ENCODE peak calls at places on chromosomes 11 and 22, in nine cellular contexts. L is effector memory CD8-positive, alpha-beta T cell; P is A549; D is fibroblast of the conjunctiva; S is nucleus accumbens; H is colonic mucosa; C is stimulated activated CD4-positive, alpha-beta T cell treated with anti-CD3 and anti-CD28 coated beads, TNF-alpha, amount 100 ng/mL, for 24 hours; V is activated naive CD8-positive, alpha-beta T cell treated with anti-CD3 and anti-CD28 coated beads, Interleukin-2, amount 50 U/mL, for 24 hours; J is sigmoid colon. Y is an unnamed sample.

GRCh38 chr22:28148816-28149465 is 229.9 kb upstream of the PITPNB start:
- DNase-seq in L (no peak), P (no peak), C (no peak), J (no peak), D (no peak), V (no peak), H (no peak), S (no peak), Y (no peak)

GRCh38 chr22:30204742-30205111 is 41.8 kb downstream of the LIF start:
- DNase-seq in D (peak), P (no peak), S (peak), J (no peak), L (no peak), C (no peak), V (no peak), H (no peak), Y (no peak)

GRCh38 chr11:8039530-8040260 is 41.3 kb upstream of the TUB start:
- DNase-seq in H (peak), V (no peak), L (no peak), C (no peak), D (no peak), S (no peak), P (no peak), J (no peak), Y (no peak)

GRCh38 chr11:39741066-39741465 is 1718.4 kb downstream of the LRRC4C start:
- DNase-seq in H (no peak), D (no peak), L (no peak), V (no peak), C (no peak), J (no peak), S (no peak), P (no peak), Y (peak)

GRCh38 chr11:117026593-117027330 is 71.5 kb downstream of the SIK3 start:
- DNase-seq in D (peak), H (no peak), P (no peak), L (no peak), J (no peak), S (no peak), V (no peak), C (no peak), Y (no peak)

GRCh38 chr11:69913591-69914285 is 94.5 kb upstream of the FGF3 start:
- DNase-seq in P (no peak), L (no peak), S (no peak), C (no peak), J (peak), D (no peak), H (no peak), V (no peak), Y (no peak)

GRCh38 chr11:104705475-104706195 is 192.6 kb downstream of the CASP12 start:
- DNase-seq in J (no peak), S (no peak), C (peak), V (peak), L (peak), P (no peak), D (no peak), H (peak), Y (no peak)

GRCh38 chr11:109304159-109304558 is 117.8 kb upstream of the C11orf87 start:
- DNase-seq in J (no peak), H (no peak), L (no peak), C (no peak), P (no peak), D (no peak), V (no peak), S (no peak), Y (no peak)

Y was measured in Caco-2.